ENCODE peak calls at places on chromosomes 16 and 17, in four cellular contexts. Q, P, E and Y are unnamed samples.
A peak's percentile ranks its signal among the peaks of the same experiment; 100 is the strongest.

GRCh38 chr17:50043290-50044148 is 12.4 kb upstream of the ITGA3 start:
- DNase-seq in Q (no peak), P (no peak), E (no peak), Y (no peak)

GRCh38 chr17:77546772-77547201 is 406.0 kb downstream of the SEC14L1 start:
- DNase-seq in Q (no peak), P (no peak), E (no peak), Y (no peak)

GRCh38 chr17:67499673-67500072 is 122.6 kb downstream of the PITPNC1 start:
- DNase-seq in Q (no peak), P (no peak), E (no peak), Y (no peak)

GRCh38 chr17:49217651-49218413 is 7.3 kb downstream of the ABI3 start:
- DNase-seq in Q (no peak), P (peak; percentile 87), E (no peak), Y (peak; percentile 73)

GRCh38 chr17:11880714-11881113 is 116.6 kb downstream of the ZNF18 start:
- DNase-seq in Q (no peak), P (no peak), E (no peak), Y (no peak)

GRCh38 chr16:10999313-10999712 is 54.9 kb downstream of the CLEC16A start:
- DNase-seq in Q (no peak), P (no peak), E (no peak), Y (no peak)

GRCh38 chr16:60107467-60107866 is 1373.4 kb upstream of the GOT2 start:
- DNase-seq in Q (no peak), P (peak; percentile 43), E (no peak), Y (no peak)

GRCh38 chr17:64492481-64493109 is 4.3 kb downstream of the POLG2 start:
- DNase-seq in Q (no peak), P (no peak), E (no peak), Y (no peak)

GRCh38 chr17:81445642-81446500 is 50.6 kb downstream of the BAHCC1 start:
- DNase-seq in Q (no peak), P (no peak), E (no peak), Y (no peak)

GRCh38 chr16:52545157-52545543 is 1.8 kb downstream of the TOX3 start:
- DNase-seq in Q (no peak), P (no peak), E (no peak), Y (no peak)

GRCh38 chr17:39404542-39405378 is 3.3 kb upstream of the FBXL20 start:
- DNase-seq in Q (no peak), P (no peak), E (peak; percentile 60), Y (no peak)

GRCh38 chr16:79437764-79438728 is 162.5 kb downstream of the MAF start:
- DNase-seq in Q (peak; percentile 57), P (no peak), E (no peak), Y (no peak)

GRCh38 chr16:24939738-24940137 is 75.4 kb downstream of the ARHGAP17 start:
- DNase-seq in Q (no peak), P (no peak), E (no peak), Y (no peak)
- TF ChIP-seq CTCF in Q (no peak), P (no peak), E (no peak), Y (no peak)

DNA sequence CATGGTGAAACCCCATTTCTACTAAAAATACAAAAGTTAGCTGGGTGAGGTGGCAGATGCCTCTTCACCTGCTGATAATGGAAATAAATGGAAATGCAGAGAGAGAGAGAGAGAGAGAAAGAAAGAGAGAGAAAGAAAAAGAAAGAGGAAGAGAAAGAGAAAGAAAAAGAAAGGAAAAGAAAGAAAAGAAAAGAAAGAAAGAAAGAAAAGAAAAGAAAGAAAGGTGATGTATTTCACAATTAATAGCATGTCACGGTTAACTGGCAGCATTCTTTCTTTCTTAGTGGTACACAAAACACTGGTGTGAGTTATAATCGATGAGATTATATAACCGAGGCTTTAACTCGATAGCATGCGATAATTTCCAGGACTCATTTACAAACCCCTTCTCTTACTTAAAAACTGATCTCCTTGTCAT is 3.2 kb downstream of the ACOX1 start:
- DNase-seq in Q (no peak), P (no peak), E (no peak), Y (no peak)
- TF ChIP-seq CTCF in Q (no peak), P (no peak), E (no peak), Y (no peak)

GRCh38 chr16:89491238-89491869 is 993 bp upstream of the ANKRD11 start:
- DNase-seq in Q (no peak), P (peak; percentile 32), E (no peak), Y (no peak)
- TF ChIP-seq CTCF in Q (no peak), P (peak; percentile 30), E (peak; percentile 33), Y (peak; percentile 38)

DNA sequence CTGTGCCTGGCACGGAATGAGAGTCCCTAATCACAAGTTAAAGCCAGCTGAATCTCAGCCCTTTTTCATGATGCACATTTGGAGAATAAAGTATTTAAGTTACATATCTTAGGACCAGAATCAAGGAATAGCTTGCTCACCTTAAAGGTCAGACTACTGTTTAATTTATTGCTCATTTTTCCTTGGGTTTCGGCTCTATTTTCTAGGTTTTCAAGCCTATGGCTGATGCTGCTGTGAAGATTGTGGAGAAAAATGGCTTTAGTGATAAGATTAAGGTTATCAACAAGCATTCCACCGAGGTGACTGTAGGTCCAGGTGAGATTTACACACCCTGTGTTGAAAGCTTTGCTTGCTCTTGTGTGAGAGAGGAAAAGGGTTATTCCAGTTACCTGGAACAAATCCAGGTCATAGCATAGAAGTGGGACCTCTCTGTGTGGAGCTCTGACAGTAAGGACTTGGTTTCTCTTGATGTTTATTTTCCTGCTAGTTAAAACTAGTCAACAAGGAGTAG is 18.1 kb downstream of the PRMT7 start:
- DNase-seq in Q (no peak), P (no peak), E (no peak), Y (no peak)
- TF ChIP-seq CTCF in Q (no peak), P (no peak), E (no peak), Y (peak; percentile 44)

DNA sequence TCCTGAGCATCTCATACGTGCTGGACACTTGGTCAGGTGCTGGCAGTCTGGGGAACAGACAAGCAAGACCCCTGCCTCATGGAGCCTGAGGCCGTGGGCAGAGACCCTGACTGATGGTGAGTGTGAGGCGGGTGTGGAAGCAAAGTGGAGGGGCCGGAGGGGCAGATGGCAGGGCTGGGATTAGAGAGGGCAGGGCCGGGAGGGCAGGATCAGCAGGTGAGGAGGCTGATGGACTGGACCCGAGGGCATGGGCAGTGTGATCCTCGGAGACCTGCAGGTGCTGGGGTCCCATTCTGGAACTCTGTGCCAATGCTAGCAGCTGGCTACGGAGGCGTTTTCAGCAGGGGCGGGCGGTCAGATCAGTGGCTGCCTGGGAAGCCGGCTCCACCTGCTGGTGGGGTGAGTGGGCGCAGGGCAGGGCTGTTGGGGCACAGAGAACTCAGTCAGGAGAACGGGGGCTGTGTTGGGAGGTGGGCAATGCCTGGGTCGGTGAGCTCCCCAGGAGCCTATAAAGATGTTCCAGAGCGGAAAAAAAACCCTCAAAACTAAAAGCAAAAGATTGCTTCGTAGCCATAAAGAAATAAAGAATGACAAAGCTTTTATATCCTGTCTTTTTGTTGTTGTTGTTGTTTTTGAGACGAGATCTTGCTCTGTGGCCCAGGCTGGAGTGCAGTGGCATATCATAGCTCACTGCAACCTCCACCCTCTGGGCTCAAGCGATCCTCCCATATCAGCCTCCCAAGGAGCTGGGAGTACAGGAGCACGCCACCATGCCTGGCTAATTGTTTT is 8.9 kb upstream of the C16orf74 start:
- DNase-seq in Q (no peak), P (peak; percentile 25), E (no peak), Y (no peak)
- TF ChIP-seq CTCF in Q (no peak), P (peak; percentile 60), E (peak; percentile 44), Y (no peak)

GRCh38 chr17:31532161-31532515 is 140.7 kb downstream of the RAB11FIP4 start:
- DNase-seq in Q (no peak), P (no peak), E (no peak), Y (no peak)

GRCh38 chr17:31532526-31532925 is 141.1 kb downstream of the RAB11FIP4 start:
- DNase-seq in Q (no peak), P (no peak), E (no peak), Y (no peak)

GRCh38 chr17:31534223-31534888 is 142.9 kb downstream of the RAB11FIP4 start:
- DNase-seq in Q (no peak), P (no peak), E (no peak), Y (no peak)

GRCh38 chr17:31535581-31535981 is 144.1 kb downstream of the RAB11FIP4 start:
- DNase-seq in Q (no peak), P (no peak), E (no peak), Y (no peak)

GRCh38 chr17:31533546-31534155 is 142.2 kb downstream of the RAB11FIP4 start:
- DNase-seq in Q (no peak), P (peak; percentile 32), E (peak; percentile 23), Y (no peak)
- TF ChIP-seq CTCF in Q (no peak), P (peak; percentile 64), E (peak; percentile 44), Y (no peak)

GRCh38 chr17:1533649-1534325 is 17.4 kb upstream of the INPP5K start:
- DNase-seq in Q (no peak), P (no peak), E (no peak), Y (no peak)

GRCh38 chr17:1529863-1530262 is 13.5 kb upstream of the INPP5K start:
- DNase-seq in Q (no peak), P (no peak), E (no peak), Y (no peak)

GRCh38 chr17:1535737-1536136 is 19.3 kb upstream of the INPP5K start:
- DNase-seq in Q (no peak), P (no peak), E (no peak), Y (no peak)

DNA sequence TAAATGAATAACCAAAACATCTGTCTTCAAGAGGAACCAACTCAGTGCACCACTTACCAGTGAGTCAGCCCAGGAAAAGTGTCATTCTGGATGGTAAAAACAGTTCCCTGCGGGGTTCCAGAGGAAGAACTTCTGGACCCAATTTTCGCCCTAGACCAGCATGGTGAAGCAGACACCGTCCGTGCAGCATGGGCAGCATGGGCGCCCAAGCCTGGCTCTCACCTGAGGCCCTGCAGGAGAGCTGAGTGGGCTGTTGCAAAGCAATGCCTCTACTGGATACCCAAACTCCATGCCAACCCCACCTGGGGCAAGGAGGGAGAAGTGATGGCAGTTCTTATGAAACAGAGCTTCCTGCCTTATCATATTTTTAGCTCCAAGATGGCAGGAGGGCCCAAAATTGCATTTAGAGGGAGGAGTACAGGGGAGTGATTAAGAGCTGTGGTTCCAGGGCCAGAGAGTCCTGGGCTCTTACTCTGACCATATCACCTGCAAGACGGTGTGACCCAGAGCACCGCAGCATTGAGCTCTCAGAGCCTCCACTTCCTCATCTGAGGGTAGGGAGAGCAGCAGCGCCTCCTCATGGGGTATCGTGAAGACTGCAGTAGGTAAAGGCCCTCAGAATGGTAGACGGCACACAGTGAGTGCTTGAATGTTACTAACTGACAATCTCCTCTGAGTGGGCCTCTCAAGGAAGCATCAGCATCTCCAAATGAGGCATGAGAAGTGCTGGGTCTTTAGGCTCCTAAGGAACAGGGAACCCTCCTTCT is 16.6 kb upstream of the INPP5K start:
- DNase-seq in Q (no peak), P (peak; percentile 33), E (no peak), Y (no peak)
- TF ChIP-seq CTCF in Q (no peak), P (peak; percentile 54), E (peak; percentile 22), Y (no peak)

DNA sequence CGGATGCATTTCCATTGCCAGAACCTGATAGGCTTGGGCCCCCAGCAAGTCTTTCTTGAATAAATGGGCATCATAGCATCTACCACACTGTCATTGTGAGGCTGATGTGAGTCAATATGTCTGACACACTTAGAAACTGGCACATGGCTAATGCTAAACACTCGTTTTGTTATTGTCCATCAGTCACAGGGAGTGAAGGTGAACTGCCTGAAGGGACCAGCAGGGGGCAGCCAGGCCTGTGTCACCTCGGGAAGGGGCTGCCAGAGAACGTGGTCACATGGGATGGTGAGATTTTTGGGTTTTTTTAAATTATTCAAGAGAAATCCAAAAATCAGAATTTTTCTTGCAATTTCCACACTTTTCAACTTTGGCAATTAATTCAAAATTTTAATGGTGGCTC is 831 bp upstream of the RCVRN start:
- DNase-seq in Q (no peak), P (peak; percentile 48), E (no peak), Y (no peak)
- TF ChIP-seq CTCF in Q (peak; percentile 27), P (peak; percentile 81), E (peak; percentile 30), Y (peak; percentile 60)

GRCh38 chr17:72985882-72986720 is 106.4 kb downstream of the SLC39A11 start:
- DNase-seq in Q (no peak), P (peak; percentile 58), E (peak; percentile 28), Y (peak; percentile 21)
- TF ChIP-seq CTCF in Q (no peak), P (peak; percentile 84), E (peak; percentile 93), Y (peak; percentile 69)